ENCODE peak calls at places on chromosomes 12 and 14, in eight cellular contexts. Q is astrocyte of the cerebellum; I is HEK293T; J is endothelial cell; Z is Daoy; U is fibroblast of lung; T is left lobe of liver; L is stimulated activated CD4-positive, alpha-beta T cell treated with anti-CD3 and anti-CD28 coated beads, Interleukin-2, amount 100 ng/mL, for 24 hours. B is an unnamed sample.
A peak's percentile ranks its signal among the peaks of the same experiment; 100 is the strongest.

GRCh38 chr14:103563089-103563620 is 395 bp downstream of the COA8 start:
- DNase-seq in J (peak; percentile 38), U (no peak), Z (no peak), T (no peak), L (no peak), I (no peak), Q (no peak), B (no peak)

GRCh38 chr14:99604766-99605298 is 825 bp upstream of the CCDC85C start:
- DNase-seq in Z (peak; percentile 63), J (peak; percentile 62), I (peak; percentile 45), T (no peak), U (peak; percentile 48), L (peak; percentile 35), Q (no peak), B (peak; percentile 43)

GRCh38 chr14:58238252-58239247 is 6.1 kb upstream of the PSMA3 start:
- DNase-seq in J (no peak), I (peak; percentile 26), Q (no peak), L (peak; percentile 15), U (peak; percentile 27), Z (peak; percentile 5), T (no peak), B (peak; percentile 32)

GRCh38 chr12:104155711-104156555 is 17.9 kb upstream of the NFYB start:
- DNase-seq in J (no peak), T (no peak), U (peak; percentile 50), L (no peak), Q (no peak), I (no peak), Z (no peak), B (no peak)

GRCh38 chr12:105220150-105220928 is 15.6 kb downstream of the APPL2 start:
- DNase-seq in Z (no peak), U (no peak), I (no peak), J (no peak), T (no peak), L (no peak), Q (no peak), B (no peak)

GRCh38 chr12:131223791-131224567 is 270.3 kb downstream of the ADGRD1 start:
- DNase-seq in U (no peak), Z (no peak), J (no peak), T (no peak), I (peak; percentile 23), L (no peak), Q (no peak), B (no peak)

GRCh38 chr12:76206677-76207072 is 122.2 kb upstream of the NAP1L1 start:
- DNase-seq in L (no peak), I (no peak), Z (no peak), Q (no peak), J (no peak), U (no peak), T (no peak), B (no peak)

GRCh38 chr12:131830335-131831020 is 2.3 kb downstream of the MMP17 start:
- DNase-seq in T (peak; percentile 79), J (peak; percentile 83), I (peak; percentile 72), U (peak; percentile 81), Q (peak; percentile 28), Z (peak; percentile 93), L (peak; percentile 53), B (peak; percentile 93)

GRCh38 chr12:101018540-101018939 is 191.5 kb downstream of the SLC5A8 start:
- DNase-seq in Z (peak; percentile 95), T (no peak), L (no peak), Q (peak; percentile 96), I (no peak), J (no peak), U (peak; percentile 100), B (no peak)

GRCh38 chr12:101847325-101847724 is 16.6 kb upstream of the GNPTAB start:
- DNase-seq in Z (no peak), Q (no peak), L (no peak), U (no peak), J (no peak), T (no peak), I (no peak), B (no peak)

GRCh38 chr12:24381790-24382189 is 432.3 kb upstream of the SOX5 start:
- DNase-seq in Q (no peak), U (no peak), Z (no peak), J (no peak), L (no peak), T (no peak), I (no peak), B (no peak)

GRCh38 chr14:61887628-61888027 is 125.4 kb downstream of the SNAPC1 start:
- DNase-seq in T (no peak), Q (peak; percentile 60), L (no peak), I (no peak), J (no peak), Z (no peak), U (peak; percentile 68), B (no peak)